ENCODE peak calls at places on chromosomes 4 and X, in four cellular contexts. M is PC-3, T is esophagus squamous epithelium, U is left lung. G is an unnamed sample.

GRCh38 chrX:38654302-38654701 is 93.0 kb downstream of the TSPAN7 start:
- DNase-seq in M (peak; percentile 58), T (no peak), U (no peak), G (no peak)

GRCh38 chr4:60400599-60400998 is 799.5 kb upstream of the ADGRL3 start:
- DNase-seq in M (peak; percentile 30), T (no peak), U (no peak), G (no peak)

GRCh38 chrX:22634081-22634480 is 361.4 kb downstream of the CBLL2 start:
- DNase-seq in M (no peak), T (no peak), U (no peak), G (no peak)

GRCh38 chr4:25993564-25994185 is 79.7 kb downstream of the SMIM20 start:
- DNase-seq in M (peak; percentile 13), T (no peak), U (no peak), G (no peak)

GRCh38 chr4:75662626-75663025 is 10.6 kb downstream of the G3BP2 start:
- DNase-seq in M (no peak), T (no peak), U (no peak), G (no peak)

GRCh38 chr4:184750926-184751584 is 17.2 kb upstream of the CENPU start:
- DNase-seq in M (no peak), T (no peak), U (no peak), G (no peak)

GRCh38 chrX:30957753-30958152 is 68.7 kb upstream of the TAB3 start:
- DNase-seq in M (peak; percentile 85), T (no peak), U (no peak), G (no peak)

GRCh38 chr4:166827653-166828052 is 406.6 kb downstream of the SPOCK3 start:
- DNase-seq in M (no peak), T (no peak), U (no peak), G (no peak)

GRCh38 chr4:186650401-186651180 is 73.1 kb downstream of the FAT1 start:
- DNase-seq in M (no peak), T (no peak), U (no peak), G (no peak)

GRCh38 chr4:174118171-174118570 is 165.3 kb downstream of the FBXO8 start:
- DNase-seq in M (no peak), T (no peak), U (no peak), G (no peak)

GRCh38 chr4:14415146-14415545 is 587.1 kb upstream of the CPEB2 start:
- DNase-seq in M (peak; percentile 33), T (no peak), U (no peak), G (no peak)

GRCh38 chr4:135243960-135244561 is 1042.5 kb upstream of the PABPC4L start:
- DNase-seq in M (no peak), T (no peak), U (no peak), G (no peak)

GRCh38 chrX:147573266-147573665 is 338.5 kb upstream of the FMR1 start:
- DNase-seq in M (no peak), T (no peak), U (no peak), G (no peak)

GRCh38 chr4:173272987-173273386 is 61.2 kb downstream of the HMGB2 start:
- DNase-seq in M (no peak), T (no peak), U (no peak), G (no peak)

GRCh38 chrX:136065044-136065671 is 79.9 kb downstream of the SLC9A6 start:
- DNase-seq in M (peak; percentile 88), T (no peak), U (no peak), G (no peak)

GRCh38 chr4:2296621-2297601 is 35.0 kb upstream of the MXD4 start:
- DNase-seq in M (no peak), T (no peak), U (peak; percentile 73), G (peak; percentile 51)

GRCh38 chr4:11799182-11799581 is 370.5 kb upstream of the HS3ST1 start:
- DNase-seq in M (peak; percentile 4), T (no peak), U (no peak), G (no peak)

GRCh38 chrX:71128166-71128833 is 9.9 kb downstream of the MED12 start:
- DNase-seq in M (no peak), T (no peak), U (no peak), G (no peak)

GRCh38 chrX:71131510-71131909 is 13.1 kb downstream of the MED12 start:
- DNase-seq in M (no peak), T (no peak), U (no peak), G (no peak)

GRCh38 chrX:71128915-71129765 is 10.7 kb downstream of the MED12 start:
- DNase-seq in M (peak; percentile 58), T (no peak), U (peak; percentile 88), G (peak; percentile 83)
- H3K27me3 ChIP-seq in M (no peaks in the 10 kb centered on the region), T (no peaks in the 10 kb centered on the region), U (no peaks in the 10 kb centered on the region), G (no peaks in the 10 kb centered on the region)

GRCh38 chr4:40432504-40432903 is 97.4 kb downstream of the CHRNA9 start:
- DNase-seq in M (no peak), T (no peak), U (no peak), G (no peak)
- H3K4me3 ChIP-seq in M (no peak overlapping the region), T (no peak overlapping the region), U (no peak overlapping the region), G (no peak overlapping the region)

GRCh38 chr4:88080626-88081025 is 73.2 kb downstream of the PKD2 start:
- DNase-seq in M (no peak), T (no peak), U (no peak), G (no peak)

GRCh38 chr4:88078592-88078991 is 71.2 kb downstream of the PKD2 start:
- DNase-seq in M (no peak), T (no peak), U (no peak), G (no peak)

GRCh38 chr4:88075336-88075735 is 67.9 kb downstream of the PKD2 start:
- DNase-seq in M (no peak), T (no peak), U (no peak), G (no peak)

DNA sequence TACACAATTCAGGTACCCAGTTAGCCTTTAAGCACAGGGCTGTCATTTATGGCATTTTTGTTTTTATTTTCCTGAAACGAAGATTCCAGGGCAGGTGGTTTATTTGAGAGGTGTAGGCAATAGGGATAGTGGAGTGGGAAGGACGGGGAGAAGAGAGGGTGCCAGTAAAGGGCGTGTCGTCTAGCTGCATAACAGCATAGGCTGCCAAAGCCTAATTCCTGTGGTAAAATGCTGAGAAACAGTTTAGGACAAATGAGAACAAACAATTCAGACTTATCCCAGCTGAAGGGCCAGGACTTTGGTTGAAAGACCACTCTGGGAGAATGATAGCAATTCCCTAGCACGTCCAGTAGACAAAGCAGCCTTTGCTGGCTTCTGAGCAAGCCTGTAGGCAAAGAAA is 70.5 kb downstream of the PKD2 start:
- DNase-seq in M (no peak), T (no peak), U (no peak), G (no peak)
- H3K36me3 ChIP-seq in M (no peaks in the 10 kb centered on the region), T (peaks cover 54% of the 10 kb centered on the region), U (peaks cover 35% of the 10 kb centered on the region), G (peaks cover 45% of the 10 kb centered on the region)

GRCh38 chrX:637660-638481 is 7.3 kb downstream of the SHOX start:
- DNase-seq in M (no peak), T (no peak), U (no peak), G (peak; percentile 45)
- H3K27me3 ChIP-seq in M (peaks cover 57% of the 10 kb centered on the region), T (peaks cover 8% of the 10 kb centered on the region), U (peaks cover 94% of the 10 kb centered on the region), G (peaks cover 75% of the 10 kb centered on the region)

GRCh38 chrX:98523521-98523920 is 1639.8 kb downstream of the RPA4 start:
- DNase-seq in M (no peak), T (no peak), U (no peak), G (no peak)
- H3K4me3 ChIP-seq in M (no peak overlapping the region), T (no peak overlapping the region), U (no peak overlapping the region), G (no peak overlapping the region)

DNA sequence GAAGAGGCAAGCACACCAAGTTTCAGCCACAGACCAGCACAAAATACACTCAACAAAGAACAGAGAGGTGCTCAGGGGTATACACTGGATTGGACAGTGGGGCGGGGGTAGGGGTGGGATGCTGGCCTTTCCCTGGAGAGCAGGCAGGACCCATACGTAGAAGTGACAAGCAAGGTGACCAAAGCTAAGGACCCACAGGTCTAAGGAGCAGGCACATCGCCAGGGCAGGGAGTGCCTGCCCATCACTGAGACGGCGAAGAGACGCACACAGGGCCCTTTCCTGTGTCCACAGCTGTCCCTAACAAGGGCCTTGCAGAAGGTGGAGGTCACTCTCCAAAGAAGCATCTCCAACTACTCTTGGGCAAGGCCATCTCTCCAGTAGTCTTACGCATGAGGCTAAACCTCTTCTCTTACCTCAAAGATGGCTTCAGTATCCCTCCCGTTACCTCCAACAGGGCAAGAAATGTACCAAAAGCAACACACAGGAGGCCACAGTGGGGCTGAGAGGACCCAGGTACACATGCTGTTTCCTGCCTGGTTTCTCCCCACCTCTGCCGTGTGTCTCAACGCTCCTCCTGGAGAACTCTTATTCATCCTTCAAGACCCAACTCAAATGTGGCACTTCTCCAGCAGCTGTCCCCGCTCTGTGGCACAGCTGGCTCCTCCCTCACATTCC is 6.5 kb downstream of the WDR1 start:
- DNase-seq in M (no peak), T (no peak), U (no peak), G (no peak)
- H3K36me3 ChIP-seq in M (peaks cover 35% of the 10 kb centered on the region), T (peaks cover 77% of the 10 kb centered on the region), U (peaks cover 82% of the 10 kb centered on the region), G (peaks cover 76% of the 10 kb centered on the region)